ENCODE peak calls at places on chromosomes 3 and 15, in eight cellular contexts. One of them, this sample, is unnamed.

GRCh38 chr15:90691982-90692773 is 25.0 kb upstream of the BLM start:
- DNase-seq in neural progenitor cell: no peak
- DNase-seq in stimulated activated CD4-positive, alpha-beta T cell treated with anti-CD3 and anti-CD28 coated beads, Interleukin-4, amount 100 ng/mL, for 1 hour: no peak
- DNase-seq in GM12865: peak
- DNase-seq in activated naive CD8-positive, alpha-beta T cell treated with anti-CD3 and anti-CD28 coated beads, Interleukin-2, amount 50 U/mL, for 24 hours: no peak
- DNase-seq in Panc1: no peak
- DNase-seq in CD4-positive, alpha-beta T cell: no peak
- DNase-seq in H54: no peak
- DNase-seq in this sample: no peak

GRCh38 chr15:53716909-53717878 is 42.3 kb downstream of the WDR72 start:
- DNase-seq in neural progenitor cell: peak
- DNase-seq in activated naive CD8-positive, alpha-beta T cell treated with anti-CD3 and anti-CD28 coated beads, Interleukin-2, amount 50 U/mL, for 24 hours: no peak
- DNase-seq in stimulated activated CD4-positive, alpha-beta T cell treated with anti-CD3 and anti-CD28 coated beads, Interleukin-4, amount 100 ng/mL, for 1 hour: no peak
- DNase-seq in CD4-positive, alpha-beta T cell: no peak
- DNase-seq in Panc1: no peak
- DNase-seq in GM12865: no peak
- DNase-seq in H54: no peak
- DNase-seq in this sample: no peak

GRCh38 chr15:96350884-96351639 is 20.6 kb downstream of the NR2F2 start:
- DNase-seq in activated naive CD8-positive, alpha-beta T cell treated with anti-CD3 and anti-CD28 coated beads, Interleukin-2, amount 50 U/mL, for 24 hours: no peak
- DNase-seq in GM12865: no peak
- DNase-seq in CD4-positive, alpha-beta T cell: no peak
- DNase-seq in Panc1: no peak
- DNase-seq in stimulated activated CD4-positive, alpha-beta T cell treated with anti-CD3 and anti-CD28 coated beads, Interleukin-4, amount 100 ng/mL, for 1 hour: no peak
- DNase-seq in neural progenitor cell: no peak
- DNase-seq in H54: no peak
- DNase-seq in this sample: no peak

GRCh38 chr3:15630646-15631350 is 29.3 kb downstream of the BTD start:
- DNase-seq in neural progenitor cell: no peak
- DNase-seq in activated naive CD8-positive, alpha-beta T cell treated with anti-CD3 and anti-CD28 coated beads, Interleukin-2, amount 50 U/mL, for 24 hours: peak
- DNase-seq in H54: no peak
- DNase-seq in stimulated activated CD4-positive, alpha-beta T cell treated with anti-CD3 and anti-CD28 coated beads, Interleukin-4, amount 100 ng/mL, for 1 hour: peak
- DNase-seq in GM12865: peak
- DNase-seq in Panc1: no peak
- DNase-seq in CD4-positive, alpha-beta T cell: no peak
- DNase-seq in this sample: peak

GRCh38 chr3:138329127-138329983 is at the start of gene NME9:
- DNase-seq in stimulated activated CD4-positive, alpha-beta T cell treated with anti-CD3 and anti-CD28 coated beads, Interleukin-4, amount 100 ng/mL, for 1 hour: peak
- DNase-seq in GM12865: peak
- DNase-seq in Panc1: peak
- DNase-seq in activated naive CD8-positive, alpha-beta T cell treated with anti-CD3 and anti-CD28 coated beads, Interleukin-2, amount 50 U/mL, for 24 hours: peak
- DNase-seq in H54: peak
- DNase-seq in CD4-positive, alpha-beta T cell: peak
- DNase-seq in neural progenitor cell: peak
- DNase-seq in this sample: no peak

GRCh38 chr3:187709155-187709554 is 6.8 kb upstream of the RTP2 start:
- DNase-seq in neural progenitor cell: peak
- DNase-seq in GM12865: no peak
- DNase-seq in H54: no peak
- DNase-seq in activated naive CD8-positive, alpha-beta T cell treated with anti-CD3 and anti-CD28 coated beads, Interleukin-2, amount 50 U/mL, for 24 hours: no peak
- DNase-seq in CD4-positive, alpha-beta T cell: no peak
- DNase-seq in Panc1: no peak
- DNase-seq in stimulated activated CD4-positive, alpha-beta T cell treated with anti-CD3 and anti-CD28 coated beads, Interleukin-4, amount 100 ng/mL, for 1 hour: no peak
- DNase-seq in this sample: no peak

GRCh38 chr3:162112719-162113118 is 616.1 kb downstream of the OTOL1 start:
- DNase-seq in Panc1: no peak
- DNase-seq in H54: no peak
- DNase-seq in neural progenitor cell: no peak
- DNase-seq in stimulated activated CD4-positive, alpha-beta T cell treated with anti-CD3 and anti-CD28 coated beads, Interleukin-4, amount 100 ng/mL, for 1 hour: no peak
- DNase-seq in CD4-positive, alpha-beta T cell: no peak
- DNase-seq in activated naive CD8-positive, alpha-beta T cell treated with anti-CD3 and anti-CD28 coated beads, Interleukin-2, amount 50 U/mL, for 24 hours: no peak
- DNase-seq in GM12865: no peak
- DNase-seq in this sample: no peak

GRCh38 chr3:63132456-63133250 is 145.5 kb upstream of the SYNPR start:
- DNase-seq in neural progenitor cell: no peak
- DNase-seq in activated naive CD8-positive, alpha-beta T cell treated with anti-CD3 and anti-CD28 coated beads, Interleukin-2, amount 50 U/mL, for 24 hours: no peak
- DNase-seq in Panc1: no peak
- DNase-seq in GM12865: no peak
- DNase-seq in CD4-positive, alpha-beta T cell: no peak
- DNase-seq in H54: no peak
- DNase-seq in stimulated activated CD4-positive, alpha-beta T cell treated with anti-CD3 and anti-CD28 coated beads, Interleukin-4, amount 100 ng/mL, for 1 hour: no peak
- DNase-seq in this sample: no peak

GRCh38 chr3:101950510-101950909 is 101.2 kb downstream of the NFKBIZ start:
- DNase-seq in neural progenitor cell: no peak
- DNase-seq in stimulated activated CD4-positive, alpha-beta T cell treated with anti-CD3 and anti-CD28 coated beads, Interleukin-4, amount 100 ng/mL, for 1 hour: no peak
- DNase-seq in GM12865: peak
- DNase-seq in activated naive CD8-positive, alpha-beta T cell treated with anti-CD3 and anti-CD28 coated beads, Interleukin-2, amount 50 U/mL, for 24 hours: no peak
- DNase-seq in CD4-positive, alpha-beta T cell: no peak
- DNase-seq in H54: no peak
- DNase-seq in Panc1: no peak
- DNase-seq in this sample: no peak

GRCh38 chr3:189622629-189623028 is 8.6 kb upstream of the TP63 start:
- DNase-seq in GM12865: no peak
- DNase-seq in neural progenitor cell: no peak
- DNase-seq in Panc1: no peak
- DNase-seq in activated naive CD8-positive, alpha-beta T cell treated with anti-CD3 and anti-CD28 coated beads, Interleukin-2, amount 50 U/mL, for 24 hours: no peak
- DNase-seq in H54: no peak
- DNase-seq in stimulated activated CD4-positive, alpha-beta T cell treated with anti-CD3 and anti-CD28 coated beads, Interleukin-4, amount 100 ng/mL, for 1 hour: no peak
- DNase-seq in CD4-positive, alpha-beta T cell: no peak
- DNase-seq in this sample: no peak

GRCh38 chr15:100918034-100918689 is 995 bp upstream of the LRRK1 start:
- DNase-seq in H54: peak
- DNase-seq in GM12865: peak
- DNase-seq in Panc1: peak
- DNase-seq in activated naive CD8-positive, alpha-beta T cell treated with anti-CD3 and anti-CD28 coated beads, Interleukin-2, amount 50 U/mL, for 24 hours: peak
- DNase-seq in stimulated activated CD4-positive, alpha-beta T cell treated with anti-CD3 and anti-CD28 coated beads, Interleukin-4, amount 100 ng/mL, for 1 hour: peak
- DNase-seq in neural progenitor cell: peak
- DNase-seq in CD4-positive, alpha-beta T cell: peak
- DNase-seq in this sample: no peak

GRCh38 chr3:194251461-194251860 is 99.7 kb downstream of the CPN2 start:
- DNase-seq in stimulated activated CD4-positive, alpha-beta T cell treated with anti-CD3 and anti-CD28 coated beads, Interleukin-4, amount 100 ng/mL, for 1 hour: no peak
- DNase-seq in neural progenitor cell: no peak
- DNase-seq in CD4-positive, alpha-beta T cell: no peak
- DNase-seq in GM12865: no peak
- DNase-seq in Panc1: no peak
- DNase-seq in activated naive CD8-positive, alpha-beta T cell treated with anti-CD3 and anti-CD28 coated beads, Interleukin-2, amount 50 U/mL, for 24 hours: no peak
- DNase-seq in H54: no peak
- DNase-seq in this sample: no peak

GRCh38 chr3:150605998-150606641 is 3.0 kb downstream of the SELENOT start:
- DNase-seq in activated naive CD8-positive, alpha-beta T cell treated with anti-CD3 and anti-CD28 coated beads, Interleukin-2, amount 50 U/mL, for 24 hours: no peak
- DNase-seq in CD4-positive, alpha-beta T cell: no peak
- DNase-seq in Panc1: no peak
- DNase-seq in neural progenitor cell: no peak
- DNase-seq in GM12865: peak
- DNase-seq in H54: no peak
- DNase-seq in stimulated activated CD4-positive, alpha-beta T cell treated with anti-CD3 and anti-CD28 coated beads, Interleukin-4, amount 100 ng/mL, for 1 hour: no peak
- DNase-seq in this sample: no peak

GRCh38 chr3:153070153-153070868 is 91.7 kb upstream of the RAP2B start:
- DNase-seq in CD4-positive, alpha-beta T cell: no peak
- DNase-seq in activated naive CD8-positive, alpha-beta T cell treated with anti-CD3 and anti-CD28 coated beads, Interleukin-2, amount 50 U/mL, for 24 hours: no peak
- DNase-seq in neural progenitor cell: no peak
- DNase-seq in Panc1: no peak
- DNase-seq in stimulated activated CD4-positive, alpha-beta T cell treated with anti-CD3 and anti-CD28 coated beads, Interleukin-4, amount 100 ng/mL, for 1 hour: no peak
- DNase-seq in GM12865: no peak
- DNase-seq in H54: peak
- DNase-seq in this sample: no peak

GRCh38 chr3:181457190-181457589 is 254.5 kb upstream of the SOX2 start:
- DNase-seq in Panc1: no peak
- DNase-seq in activated naive CD8-positive, alpha-beta T cell treated with anti-CD3 and anti-CD28 coated beads, Interleukin-2, amount 50 U/mL, for 24 hours: no peak
- DNase-seq in GM12865: no peak
- DNase-seq in stimulated activated CD4-positive, alpha-beta T cell treated with anti-CD3 and anti-CD28 coated beads, Interleukin-4, amount 100 ng/mL, for 1 hour: no peak
- DNase-seq in neural progenitor cell: no peak
- DNase-seq in CD4-positive, alpha-beta T cell: no peak
- DNase-seq in H54: no peak
- DNase-seq in this sample: no peak

GRCh38 chr3:187368251-187368733 is at the start of gene RTP4:
- DNase-seq in stimulated activated CD4-positive, alpha-beta T cell treated with anti-CD3 and anti-CD28 coated beads, Interleukin-4, amount 100 ng/mL, for 1 hour: peak
- DNase-seq in CD4-positive, alpha-beta T cell: peak
- DNase-seq in GM12865: peak
- DNase-seq in activated naive CD8-positive, alpha-beta T cell treated with anti-CD3 and anti-CD28 coated beads, Interleukin-2, amount 50 U/mL, for 24 hours: peak
- DNase-seq in Panc1: peak
- DNase-seq in H54: no peak
- DNase-seq in neural progenitor cell: no peak
- DNase-seq in this sample: no peak

GRCh38 chr15:35696767-35697231 is 150.8 kb upstream of the DPH6 start:
- DNase-seq in neural progenitor cell: no peak
- DNase-seq in stimulated activated CD4-positive, alpha-beta T cell treated with anti-CD3 and anti-CD28 coated beads, Interleukin-4, amount 100 ng/mL, for 1 hour: no peak
- DNase-seq in activated naive CD8-positive, alpha-beta T cell treated with anti-CD3 and anti-CD28 coated beads, Interleukin-2, amount 50 U/mL, for 24 hours: no peak
- DNase-seq in GM12865: no peak
- DNase-seq in H54: peak
- DNase-seq in Panc1: no peak
- DNase-seq in CD4-positive, alpha-beta T cell: no peak
- DNase-seq in this sample: no peak

GRCh38 chr3:117017135-117017990 is 307.8 kb downstream of the TUSC7 start:
- DNase-seq in neural progenitor cell: peak
- DNase-seq in GM12865: peak
- DNase-seq in H54: no peak
- DNase-seq in stimulated activated CD4-positive, alpha-beta T cell treated with anti-CD3 and anti-CD28 coated beads, Interleukin-4, amount 100 ng/mL, for 1 hour: no peak
- DNase-seq in activated naive CD8-positive, alpha-beta T cell treated with anti-CD3 and anti-CD28 coated beads, Interleukin-2, amount 50 U/mL, for 24 hours: no peak
- DNase-seq in CD4-positive, alpha-beta T cell: no peak
- DNase-seq in Panc1: no peak
- DNase-seq in this sample: no peak

GRCh38 chr3:41260063-41260450 is 60.8 kb downstream of the CTNNB1 start:
- DNase-seq in GM12865: no peak
- DNase-seq in activated naive CD8-positive, alpha-beta T cell treated with anti-CD3 and anti-CD28 coated beads, Interleukin-2, amount 50 U/mL, for 24 hours: no peak
- DNase-seq in neural progenitor cell: no peak
- DNase-seq in CD4-positive, alpha-beta T cell: no peak
- DNase-seq in stimulated activated CD4-positive, alpha-beta T cell treated with anti-CD3 and anti-CD28 coated beads, Interleukin-4, amount 100 ng/mL, for 1 hour: no peak
- DNase-seq in Panc1: no peak
- DNase-seq in H54: no peak
- DNase-seq in this sample: no peak

GRCh38 chr15:90679959-90680358 is 37.2 kb upstream of the BLM start:
- DNase-seq in CD4-positive, alpha-beta T cell: no peak
- DNase-seq in GM12865: no peak
- DNase-seq in H54: no peak
- DNase-seq in Panc1: no peak
- DNase-seq in stimulated activated CD4-positive, alpha-beta T cell treated with anti-CD3 and anti-CD28 coated beads, Interleukin-4, amount 100 ng/mL, for 1 hour: no peak
- DNase-seq in neural progenitor cell: no peak
- DNase-seq in activated naive CD8-positive, alpha-beta T cell treated with anti-CD3 and anti-CD28 coated beads, Interleukin-2, amount 50 U/mL, for 24 hours: no peak
- DNase-seq in this sample: no peak

GRCh38 chr3:105387122-105387751 is 20.5 kb downstream of the ALCAM start:
- DNase-seq in stimulated activated CD4-positive, alpha-beta T cell treated with anti-CD3 and anti-CD28 coated beads, Interleukin-4, amount 100 ng/mL, for 1 hour: no peak
- DNase-seq in H54: no peak
- DNase-seq in GM12865: no peak
- DNase-seq in Panc1: no peak
- DNase-seq in CD4-positive, alpha-beta T cell: no peak
- DNase-seq in neural progenitor cell: no peak
- DNase-seq in activated naive CD8-positive, alpha-beta T cell treated with anti-CD3 and anti-CD28 coated beads, Interleukin-2, amount 50 U/mL, for 24 hours: no peak
- DNase-seq in this sample: no peak

GRCh38 chr15:63881431-63881830 is 47.7 kb upstream of the HERC1 start:
- DNase-seq in Panc1: no peak
- DNase-seq in neural progenitor cell: no peak
- DNase-seq in GM12865: peak
- DNase-seq in activated naive CD8-positive, alpha-beta T cell treated with anti-CD3 and anti-CD28 coated beads, Interleukin-2, amount 50 U/mL, for 24 hours: no peak
- DNase-seq in stimulated activated CD4-positive, alpha-beta T cell treated with anti-CD3 and anti-CD28 coated beads, Interleukin-4, amount 100 ng/mL, for 1 hour: no peak
- DNase-seq in CD4-positive, alpha-beta T cell: no peak
- DNase-seq in H54: no peak
- DNase-seq in this sample: no peak

GRCh38 chr3:18657858-18658820 is 233.0 kb upstream of the SATB1 start:
- DNase-seq in GM12865: no peak
- DNase-seq in activated naive CD8-positive, alpha-beta T cell treated with anti-CD3 and anti-CD28 coated beads, Interleukin-2, amount 50 U/mL, for 24 hours: no peak
- DNase-seq in stimulated activated CD4-positive, alpha-beta T cell treated with anti-CD3 and anti-CD28 coated beads, Interleukin-4, amount 100 ng/mL, for 1 hour: no peak
- DNase-seq in CD4-positive, alpha-beta T cell: no peak
- DNase-seq in Panc1: no peak
- DNase-seq in H54: no peak
- DNase-seq in neural progenitor cell: no peak
- DNase-seq in this sample: no peak

GRCh38 chr3:53238881-53239280 is 16.9 kb downstream of the TKT start:
- DNase-seq in neural progenitor cell: no peak
- DNase-seq in activated naive CD8-positive, alpha-beta T cell treated with anti-CD3 and anti-CD28 coated beads, Interleukin-2, amount 50 U/mL, for 24 hours: no peak
- DNase-seq in Panc1: no peak
- DNase-seq in H54: no peak
- DNase-seq in CD4-positive, alpha-beta T cell: no peak
- DNase-seq in GM12865: no peak
- DNase-seq in stimulated activated CD4-positive, alpha-beta T cell treated with anti-CD3 and anti-CD28 coated beads, Interleukin-4, amount 100 ng/mL, for 1 hour: no peak
- DNase-seq in this sample: no peak

GRCh38 chr15:34886134-34886533 is 83.4 kb downstream of the AQR start:
- DNase-seq in H54: no peak
- DNase-seq in Panc1: no peak
- DNase-seq in GM12865: no peak
- DNase-seq in stimulated activated CD4-positive, alpha-beta T cell treated with anti-CD3 and anti-CD28 coated beads, Interleukin-4, amount 100 ng/mL, for 1 hour: no peak
- DNase-seq in neural progenitor cell: no peak
- DNase-seq in activated naive CD8-positive, alpha-beta T cell treated with anti-CD3 and anti-CD28 coated beads, Interleukin-2, amount 50 U/mL, for 24 hours: no peak
- DNase-seq in CD4-positive, alpha-beta T cell: no peak
- DNase-seq in this sample: no peak

GRCh38 chr3:161558256-161558655 is 61.6 kb downstream of the OTOL1 start:
- DNase-seq in stimulated activated CD4-positive, alpha-beta T cell treated with anti-CD3 and anti-CD28 coated beads, Interleukin-4, amount 100 ng/mL, for 1 hour: no peak
- DNase-seq in GM12865: no peak
- DNase-seq in Panc1: no peak
- DNase-seq in activated naive CD8-positive, alpha-beta T cell treated with anti-CD3 and anti-CD28 coated beads, Interleukin-2, amount 50 U/mL, for 24 hours: no peak
- DNase-seq in neural progenitor cell: no peak
- DNase-seq in CD4-positive, alpha-beta T cell: no peak
- DNase-seq in H54: no peak
- DNase-seq in this sample: no peak

GRCh38 chr15:47861186-47861585 is 143.9 kb downstream of the SEMA6D start:
- DNase-seq in stimulated activated CD4-positive, alpha-beta T cell treated with anti-CD3 and anti-CD28 coated beads, Interleukin-4, amount 100 ng/mL, for 1 hour: no peak
- DNase-seq in H54: no peak
- DNase-seq in GM12865: no peak
- DNase-seq in Panc1: no peak
- DNase-seq in CD4-positive, alpha-beta T cell: no peak
- DNase-seq in activated naive CD8-positive, alpha-beta T cell treated with anti-CD3 and anti-CD28 coated beads, Interleukin-2, amount 50 U/mL, for 24 hours: no peak
- DNase-seq in neural progenitor cell: peak
- DNase-seq in this sample: no peak

GRCh38 chr3:113521981-113522380 is 7.0 kb upstream of the SPICE1 start:
- DNase-seq in stimulated activated CD4-positive, alpha-beta T cell treated with anti-CD3 and anti-CD28 coated beads, Interleukin-4, amount 100 ng/mL, for 1 hour: no peak
- DNase-seq in GM12865: no peak
- DNase-seq in Panc1: no peak
- DNase-seq in activated naive CD8-positive, alpha-beta T cell treated with anti-CD3 and anti-CD28 coated beads, Interleukin-2, amount 50 U/mL, for 24 hours: no peak
- DNase-seq in CD4-positive, alpha-beta T cell: no peak
- DNase-seq in H54: no peak
- DNase-seq in neural progenitor cell: no peak
- DNase-seq in this sample: no peak

GRCh38 chr15:85649372-85649771 is 145.4 kb downstream of the KLHL25 start:
- DNase-seq in stimulated activated CD4-positive, alpha-beta T cell treated with anti-CD3 and anti-CD28 coated beads, Interleukin-4, amount 100 ng/mL, for 1 hour: no peak
- DNase-seq in GM12865: no peak
- DNase-seq in neural progenitor cell: no peak
- DNase-seq in activated naive CD8-positive, alpha-beta T cell treated with anti-CD3 and anti-CD28 coated beads, Interleukin-2, amount 50 U/mL, for 24 hours: peak
- DNase-seq in CD4-positive, alpha-beta T cell: no peak
- DNase-seq in H54: peak
- DNase-seq in Panc1: peak
- DNase-seq in this sample: no peak

GRCh38 chr3:14266361-14266760 is 87.7 kb downstream of the LSM3 start:
- DNase-seq in H54: no peak
- DNase-seq in activated naive CD8-positive, alpha-beta T cell treated with anti-CD3 and anti-CD28 coated beads, Interleukin-2, amount 50 U/mL, for 24 hours: no peak
- DNase-seq in CD4-positive, alpha-beta T cell: no peak
- DNase-seq in Panc1: no peak
- DNase-seq in neural progenitor cell: no peak
- DNase-seq in GM12865: no peak
- DNase-seq in stimulated activated CD4-positive, alpha-beta T cell treated with anti-CD3 and anti-CD28 coated beads, Interleukin-4, amount 100 ng/mL, for 1 hour: no peak
- DNase-seq in this sample: no peak

GRCh38 chr3:52171577-52172261 is 17.5 kb upstream of the POC1A start:
- DNase-seq in neural progenitor cell: no peak
- DNase-seq in GM12865: no peak
- DNase-seq in H54: peak
- DNase-seq in Panc1: peak
- DNase-seq in stimulated activated CD4-positive, alpha-beta T cell treated with anti-CD3 and anti-CD28 coated beads, Interleukin-4, amount 100 ng/mL, for 1 hour: no peak
- DNase-seq in CD4-positive, alpha-beta T cell: no peak
- DNase-seq in activated naive CD8-positive, alpha-beta T cell treated with anti-CD3 and anti-CD28 coated beads, Interleukin-2, amount 50 U/mL, for 24 hours: no peak
- DNase-seq in this sample: no peak

GRCh38 chr15:69666441-69666882 is 213.8 kb downstream of the RPLP1 start:
- DNase-seq in stimulated activated CD4-positive, alpha-beta T cell treated with anti-CD3 and anti-CD28 coated beads, Interleukin-4, amount 100 ng/mL, for 1 hour: peak
- DNase-seq in neural progenitor cell: no peak
- DNase-seq in GM12865: peak
- DNase-seq in Panc1: no peak
- DNase-seq in H54: no peak
- DNase-seq in activated naive CD8-positive, alpha-beta T cell treated with anti-CD3 and anti-CD28 coated beads, Interleukin-2, amount 50 U/mL, for 24 hours: peak
- DNase-seq in CD4-positive, alpha-beta T cell: no peak
- DNase-seq in this sample: no peak

GRCh38 chr15:58026552-58026951 is 39.0 kb downstream of the ALDH1A2 start:
- DNase-seq in activated naive CD8-positive, alpha-beta T cell treated with anti-CD3 and anti-CD28 coated beads, Interleukin-2, amount 50 U/mL, for 24 hours: no peak
- DNase-seq in CD4-positive, alpha-beta T cell: no peak
- DNase-seq in H54: no peak
- DNase-seq in Panc1: no peak
- DNase-seq in stimulated activated CD4-positive, alpha-beta T cell treated with anti-CD3 and anti-CD28 coated beads, Interleukin-4, amount 100 ng/mL, for 1 hour: no peak
- DNase-seq in neural progenitor cell: no peak
- DNase-seq in GM12865: no peak
- DNase-seq in this sample: no peak

GRCh38 chr15:36798366-36798765 is 218.9 kb downstream of the CDIN1 start:
- DNase-seq in Panc1: no peak
- DNase-seq in GM12865: no peak
- DNase-seq in stimulated activated CD4-positive, alpha-beta T cell treated with anti-CD3 and anti-CD28 coated beads, Interleukin-4, amount 100 ng/mL, for 1 hour: no peak
- DNase-seq in activated naive CD8-positive, alpha-beta T cell treated with anti-CD3 and anti-CD28 coated beads, Interleukin-2, amount 50 U/mL, for 24 hours: no peak
- DNase-seq in neural progenitor cell: no peak
- DNase-seq in CD4-positive, alpha-beta T cell: no peak
- DNase-seq in H54: no peak
- DNase-seq in this sample: no peak